ENCODE peak calls at places on chromosomes 12 and 14, in nine cellular contexts. R is T-cell; Y is right lobe of liver; J is T-helper 2 cell; D is iPS-NIHi11; H is EL; E is tibial artery; M is stimulated activated CD4-positive, alpha-beta T cell treated with anti-CD3 and anti-CD28 coated beads, Interleukin-15, amount 100 ng/mL, for 24 hours; P is cardiac fibroblast. W is an unnamed sample.

GRCh38 chr12:52832451-52832850 is 1.7 kb downstream of the KRT79 start:
- DNase-seq in R (no peak), Y (no peak), J (no peak), D (no peak), H (no peak), E (no peak), M (no peak), P (no peak), W (no peak)

GRCh38 chr12:49131973-49132461 is 822 bp upstream of the TUBA1B start:
- DNase-seq in R (no peak), Y (no peak), J (no peak), D (no peak), H (peak; percentile 46), E (no peak), M (no peak), P (peak; percentile 69), W (no peak)

GRCh38 chr14:97117693-97118092 is 320.5 kb downstream of the VRK1 start:
- DNase-seq in R (no peak), Y (no peak), J (no peak), D (no peak), H (no peak), E (no peak), M (no peak), P (no peak), W (no peak)

GRCh38 chr14:104888489-104889373 is 23.7 kb downstream of the CEP170B start:
- DNase-seq in R (no peak), Y (no peak), J (no peak), D (peak; percentile 4), H (no peak), E (peak; percentile 60), M (peak; percentile 1), P (no peak), W (no peak)

GRCh38 chr14:22432348-22432976 is 156.6 kb downstream of the DAD1 start:
- DNase-seq in R (no peak), Y (no peak), J (no peak), D (peak; percentile 46), H (peak; percentile 86), E (peak; percentile 67), M (no peak), P (peak; percentile 94), W (no peak)

GRCh38 chr12:108803428-108804105 is 53.8 kb downstream of the SSH1 start:
- DNase-seq in R (peak; percentile 61), Y (peak; percentile 76), J (peak; percentile 46), D (peak; percentile 84), H (peak; percentile 92), E (peak; percentile 90), M (peak; percentile 75), P (peak; percentile 97), W (peak; percentile 94)

GRCh38 chr14:68678471-68678870 is 114.4 kb downstream of the ZFP36L1 start:
- DNase-seq in R (no peak), Y (no peak), J (no peak), D (no peak), H (no peak), E (peak; percentile 27), M (no peak), P (no peak), W (no peak)

GRCh38 chr14:82872494-82872893 is 1338.8 kb upstream of the SEL1L start:
- DNase-seq in R (no peak), Y (no peak), J (no peak), D (peak; percentile 8), H (no peak), E (no peak), M (no peak), P (no peak), W (no peak)

GRCh38 chr14:91356218-91356763 is 61.3 kb downstream of the CCDC88C start:
- DNase-seq in R (no peak), Y (no peak), J (no peak), D (no peak), H (no peak), E (no peak), M (no peak), P (no peak), W (no peak)

GRCh38 chr12:72368719-72369505 is 96.7 kb downstream of the TRHDE start:
- DNase-seq in R (no peak), Y (peak; percentile 42), J (no peak), D (no peak), H (no peak), E (no peak), M (no peak), P (no peak), W (no peak)

GRCh38 chr12:124550123-124551089 is 17.0 kb downstream of the NCOR2 start:
- DNase-seq in R (no peak), Y (no peak), J (no peak), D (no peak), H (no peak), E (no peak), M (no peak), P (no peak), W (no peak)

GRCh38 chr12:22459872-22460490 is 84.4 kb downstream of the C2CD5 start:
- DNase-seq in R (no peak), Y (no peak), J (no peak), D (peak; percentile 43), H (peak; percentile 45), E (no peak), M (no peak), P (peak; percentile 71), W (no peak)

GRCh38 chr14:68476212-68476964 is 316.5 kb downstream of the ZFP36L1 start:
- DNase-seq in R (no peak), Y (peak; percentile 71), J (no peak), D (no peak), H (peak; percentile 93), E (peak; percentile 86), M (no peak), P (peak; percentile 97), W (peak; percentile 90)

GRCh38 chr12:6638305-6638704 is 2.5 kb upstream of the LPAR5 start:
- DNase-seq in R (no peak), Y (no peak), J (no peak), D (no peak), H (no peak), E (no peak), M (no peak), P (no peak), W (no peak)

GRCh38 chr12:97781342-97781741 is 318.7 kb downstream of the RMST start:
- DNase-seq in R (no peak), Y (no peak), J (no peak), D (no peak), H (no peak), E (no peak), M (no peak), P (no peak), W (no peak)

GRCh38 chr14:31842905-31843304 is 234.2 kb upstream of the ARHGAP5 start:
- DNase-seq in R (no peak), Y (no peak), J (no peak), D (no peak), H (no peak), E (no peak), M (no peak), P (peak; percentile 50), W (no peak)

GRCh38 chr14:101458536-101459391 is 102.5 kb upstream of the DIO3 start:
- DNase-seq in R (no peak), Y (peak; percentile 37), J (no peak), D (peak; percentile 56), H (no peak), E (peak; percentile 59), M (no peak), P (no peak), W (no peak)

GRCh38 chr14:65335548-65335947 is 77.0 kb upstream of the FUT8 start:
- DNase-seq in R (no peak), Y (no peak), J (no peak), D (no peak), H (no peak), E (no peak), M (no peak), P (no peak), W (no peak)

GRCh38 chr12:116459921-116460666 is 99.1 kb upstream of the MAP1LC3B2 start:
- DNase-seq in R (no peak), Y (no peak), J (no peak), D (no peak), H (no peak), E (no peak), M (no peak), P (no peak), W (no peak)

GRCh38 chr12:124233041-124233836 is 61.7 kb upstream of the RFLNA start:
- DNase-seq in R (no peak), Y (no peak), J (no peak), D (no peak), H (peak; percentile 95), E (no peak), M (no peak), P (peak; percentile 82), W (no peak)

GRCh38 chr12:49808686-49809368 is 19.4 kb downstream of the NCKAP5L start:
- DNase-seq in R (no peak), Y (no peak), J (no peak), D (no peak), H (no peak), E (peak; percentile 79), M (no peak), P (peak; percentile 51), W (no peak)

GRCh38 chr12:30792648-30793499 is 38.1 kb upstream of the CAPRIN2 start:
- DNase-seq in R (no peak), Y (no peak), J (no peak), D (no peak), H (peak; percentile 53), E (no peak), M (no peak), P (peak; percentile 70), W (no peak)

GRCh38 chr12:43760396-43760795 is 1.6 kb downstream of the IRAK4 start:
- DNase-seq in R (no peak), Y (no peak), J (no peak), D (no peak), H (no peak), E (no peak), M (no peak), P (no peak), W (no peak)

GRCh38 chr12:112424126-112424525 is 5.4 kb downstream of the PTPN11 start:
- DNase-seq in R (no peak), Y (no peak), J (no peak), D (no peak), H (no peak), E (no peak), M (no peak), P (no peak), W (no peak)

GRCh38 chr12:57133013-57133569 is 4.8 kb downstream of the LRP1 start:
- DNase-seq in R (no peak), Y (no peak), J (no peak), D (no peak), H (peak; percentile 76), E (no peak), M (no peak), P (peak; percentile 84), W (no peak)

GRCh38 chr12:94146166-94146565 is 2.2 kb upstream of the PLXNC1 start:
- DNase-seq in R (no peak), Y (no peak), J (no peak), D (no peak), H (no peak), E (no peak), M (no peak), P (no peak), W (no peak)

GRCh38 chr12:120472521-120472920 is 3.0 kb upstream of the SRSF9 start:
- DNase-seq in R (no peak), Y (no peak), J (no peak), D (no peak), H (no peak), E (no peak), M (no peak), P (no peak), W (no peak)

GRCh38 chr14:64695071-64695470 is 9.2 kb upstream of the PLEKHG3 start:
- DNase-seq in R (no peak), Y (no peak), J (no peak), D (no peak), H (peak; percentile 11), E (no peak), M (no peak), P (no peak), W (no peak)

GRCh38 chr14:105148604-105149145 is 19.9 kb downstream of the JAG2 start:
- DNase-seq in R (no peak), Y (no peak), J (no peak), D (no peak), H (no peak), E (no peak), M (no peak), P (no peak), W (no peak)

GRCh38 chr14:89060191-89060590 is 235.7 kb downstream of the TTC8 start:
- DNase-seq in R (no peak), Y (no peak), J (no peak), D (no peak), H (peak; percentile 35), E (no peak), M (no peak), P (no peak), W (no peak)

GRCh38 chr14:34981743-34982420 is 910 bp upstream of the SRP54 start:
- DNase-seq in R (peak; percentile 24), Y (no peak), J (no peak), D (peak; percentile 7), H (no peak), E (no peak), M (peak; percentile 56), P (peak; percentile 58), W (peak; percentile 61)